ENCODE peak calls at places on chromosomes 5 and 9, in four cellular contexts. H is activated CD4-positive, alpha-beta T cell treated with anti-CD3 and anti-CD28 coated beads, Interleukin-2, amount 50 U/mL, for 1 hour; O is adrenal gland; S is NCI-H1092 treated with DMSO at 0.1 percent for 48 hours. K is an unnamed sample.

GRCh38 chr9:81002242-81002641 is 687.1 kb downstream of the TLE1 start:
- DNase-seq in H (no peak), O (no peak), S (no peak), K (no peak)

GRCh38 chr5:14296533-14297331 is 153.6 kb downstream of the TRIO start:
- DNase-seq in H (no peak), O (no peak), S (peak), K (peak)

GRCh38 chr9:136202449-136203405 is 2.2 kb downstream of the LHX3 start:
- DNase-seq in H (no peak), O (no peak), S (no peak), K (no peak)

GRCh38 chr9:91857831-91858669 is 92.0 kb downstream of the ROR2 start:
- DNase-seq in H (no peak), O (no peak), S (no peak), K (no peak)

GRCh38 chr5:79191457-79191856 is 44.5 kb upstream of the JMY start:
- DNase-seq in H (no peak), O (no peak), S (no peak), K (no peak)

GRCh38 chr5:640461-641330 is 28.6 kb downstream of the CEP72 start:
- DNase-seq in H (no peak), O (no peak), S (no peak), K (no peak)

GRCh38 chr9:69976165-69976564 is 67.5 kb upstream of the MAMDC2 start:
- DNase-seq in H (no peak), O (no peak), S (no peak), K (no peak)

GRCh38 chr9:8822667-8823025 is 1023.1 kb upstream of the DMAC1 start:
- DNase-seq in H (no peak), O (no peak), S (no peak), K (peak)

GRCh38 chr5:14228219-14228618 is 85.1 kb downstream of the TRIO start:
- DNase-seq in H (no peak), O (no peak), S (no peak), K (no peak)

GRCh38 chr5:153543288-153543687 is 52.8 kb downstream of the GRIA1 start:
- DNase-seq in H (no peak), O (no peak), S (no peak), K (no peak)

GRCh38 chr9:69919461-69920061 is 98.9 kb downstream of the CFAP95 start:
- DNase-seq in H (no peak), O (no peak), S (peak), K (peak)

GRCh38 chr9:127583605-127584053 is 28.4 kb upstream of the STXBP1 start:
- DNase-seq in H (no peak), O (no peak), S (no peak), K (no peak)

GRCh38 chr5:135455876-135456237 is 3.7 kb upstream of the TIFAB start:
- DNase-seq in H (no peak), O (no peak), S (no peak), K (no peak)

GRCh38 chr9:81146684-81147337 is 542.5 kb downstream of the TLE1 start:
- DNase-seq in H (no peak), O (no peak), S (no peak), K (no peak)

GRCh38 chr9:20962487-20962886 is 69.0 kb downstream of the HACD4 start:
- DNase-seq in H (no peak), O (no peak), S (no peak), K (no peak)

GRCh38 chr5:72380491-72381274 is 60.5 kb downstream of the PTCD2 start:
- DNase-seq in H (no peak), O (no peak), S (no peak), K (peak)

GRCh38 chr5:38765461-38765861 is 80.4 kb upstream of the OSMR start:
- DNase-seq in H (no peak), O (no peak), S (no peak), K (no peak)

GRCh38 chr9:104992696-104993095 is 64.7 kb upstream of the ABCA1 start:
- DNase-seq in H (no peak), O (no peak), S (no peak), K (no peak)

GRCh38 chr9:133826289-133827085 is 88.3 kb upstream of the SARDH start:
- DNase-seq in H (no peak), O (no peak), S (no peak), K (no peak)

GRCh38 chr5:112902561-112902960 is 19.5 kb downstream of the REEP5 start:
- DNase-seq in H (no peak), O (no peak), S (no peak), K (no peak)

GRCh38 chr5:65506961-65507360 is 25.2 kb upstream of the ADAMTS6 start:
- DNase-seq in H (no peak), O (no peak), S (no peak), K (no peak)

GRCh38 chr5:146399446-146399845 is 47.7 kb upstream of the TCERG1 start:
- DNase-seq in H (no peak), O (no peak), S (no peak), K (no peak)

GRCh38 chr9:113913426-113914195 is 37.5 kb downstream of the ZNF618 start:
- DNase-seq in H (no peak), O (peak), S (no peak), K (peak)

GRCh38 chr5:18113724-18114123 is 479.5 kb downstream of the TAF11L14 start:
- DNase-seq in H (no peak), O (no peak), S (peak), K (no peak)

GRCh38 chr9:96418920-96419690 is 935 bp upstream of the ZNF367 start:
- DNase-seq in H (peak), O (peak), S (peak), K (peak)

GRCh38 chr9:88775037-88775471 is 216.2 kb upstream of the S1PR3 start:
- DNase-seq in H (no peak), O (peak), S (no peak), K (peak)

GRCh38 chr9:133708770-133709611 is 29.2 kb downstream of the SARDH start:
- DNase-seq in H (peak), O (no peak), S (peak), K (no peak)

GRCh38 chr5:139638736-139639618 is 9.2 kb upstream of the CXXC5 start:
- DNase-seq in H (no peak), O (no peak), S (peak), K (no peak)

GRCh38 chr5:141411575-141411974 is 1.2 kb upstream of the PCDHGA10 start:
- DNase-seq in H (no peak), O (no peak), S (no peak), K (no peak)